ENCODE peak calls at places on chromosome 21, in nine cellular contexts. One of them, this sample, is unnamed.
A peak's percentile ranks its signal among the peaks of the same experiment; 100 is the strongest.

GRCh38 chr21:38272215-38272614 is 15.4 kb downstream of the KCNJ15 start:
- DNase-seq in prostate gland: no peak
- DNase-seq in choroid plexus epithelial cell: no peak
- DNase-seq in tibial artery: no peak
- DNase-seq in heart right ventricle: no peak
- DNase-seq in astrocyte of the spinal cord: no peak
- DNase-seq in breast epithelium: no peak
- DNase-seq in IMR-90: no peak
- DNase-seq in cardiac fibroblast: no peak
- DNase-seq in this sample: no peak

GRCh38 chr21:21000576-21001175 is 2.5 kb downstream of the NCAM2 start:
- DNase-seq in prostate gland: no peak
- DNase-seq in choroid plexus epithelial cell: no peak
- DNase-seq in tibial artery: no peak
- DNase-seq in heart right ventricle: no peak
- DNase-seq in astrocyte of the spinal cord: no peak
- DNase-seq in breast epithelium: no peak
- DNase-seq in IMR-90: no peak
- DNase-seq in cardiac fibroblast: no peak
- DNase-seq in this sample: no peak

GRCh38 chr21:31446206-31446900 is 102.3 kb upstream of the TIAM1 start:
- DNase-seq in prostate gland: no peak
- DNase-seq in choroid plexus epithelial cell: no peak
- DNase-seq in tibial artery: no peak
- DNase-seq in heart right ventricle: no peak
- DNase-seq in astrocyte of the spinal cord: no peak
- DNase-seq in breast epithelium: no peak
- DNase-seq in IMR-90: no peak
- DNase-seq in cardiac fibroblast: no peak
- DNase-seq in this sample: no peak

GRCh38 chr21:38264581-38264980 is 7.8 kb downstream of the KCNJ15 start:
- DNase-seq in prostate gland: no peak
- DNase-seq in choroid plexus epithelial cell: no peak
- DNase-seq in tibial artery: no peak
- DNase-seq in heart right ventricle: no peak
- DNase-seq in astrocyte of the spinal cord: no peak
- DNase-seq in breast epithelium: no peak
- DNase-seq in IMR-90: no peak
- DNase-seq in cardiac fibroblast: no peak
- DNase-seq in this sample: no peak

GRCh38 chr21:32653326-32653901 is 41.2 kb upstream of the CFAP298 start:
- DNase-seq in prostate gland: no peak
- DNase-seq in choroid plexus epithelial cell: peak; percentile 44
- DNase-seq in tibial artery: no peak
- DNase-seq in heart right ventricle: no peak
- DNase-seq in astrocyte of the spinal cord: peak; percentile 8
- DNase-seq in breast epithelium: no peak
- DNase-seq in IMR-90: peak; percentile 10
- DNase-seq in cardiac fibroblast: peak; percentile 42
- DNase-seq in this sample: no peak

GRCh38 chr21:40053007-40053406 is 185.8 kb downstream of the PCP4 start:
- DNase-seq in prostate gland: peak; percentile 74
- DNase-seq in choroid plexus epithelial cell: no peak
- DNase-seq in tibial artery: peak; percentile 77
- DNase-seq in heart right ventricle: peak; percentile 33
- DNase-seq in astrocyte of the spinal cord: peak; percentile 43
- DNase-seq in breast epithelium: no peak
- DNase-seq in IMR-90: no peak
- DNase-seq in cardiac fibroblast: no peak
- DNase-seq in this sample: peak; percentile 50

GRCh38 chr21:38869196-38869595 is 63.5 kb downstream of the ETS2 start:
- DNase-seq in prostate gland: no peak
- DNase-seq in choroid plexus epithelial cell: no peak
- DNase-seq in tibial artery: peak; percentile 48
- DNase-seq in heart right ventricle: no peak
- DNase-seq in astrocyte of the spinal cord: no peak
- DNase-seq in breast epithelium: no peak
- DNase-seq in IMR-90: no peak
- DNase-seq in cardiac fibroblast: no peak
- DNase-seq in this sample: no peak

GRCh38 chr21:44697811-44698734 is 1.1 kb downstream of the KRTAP10-12 start:
- DNase-seq in prostate gland: no peak
- DNase-seq in choroid plexus epithelial cell: peak; percentile 9
- DNase-seq in tibial artery: no peak
- DNase-seq in heart right ventricle: no peak
- DNase-seq in astrocyte of the spinal cord: peak; percentile 5
- DNase-seq in breast epithelium: no peak
- DNase-seq in IMR-90: no peak
- DNase-seq in cardiac fibroblast: no peak
- DNase-seq in this sample: no peak

GRCh38 chr21:39155578-39155977 is 27.7 kb downstream of the PSMG1 start:
- DNase-seq in prostate gland: no peak
- DNase-seq in choroid plexus epithelial cell: no peak
- DNase-seq in tibial artery: no peak
- DNase-seq in heart right ventricle: no peak
- DNase-seq in astrocyte of the spinal cord: no peak
- DNase-seq in breast epithelium: no peak
- DNase-seq in IMR-90: no peak
- DNase-seq in cardiac fibroblast: no peak
- DNase-seq in this sample: no peak

DNA sequence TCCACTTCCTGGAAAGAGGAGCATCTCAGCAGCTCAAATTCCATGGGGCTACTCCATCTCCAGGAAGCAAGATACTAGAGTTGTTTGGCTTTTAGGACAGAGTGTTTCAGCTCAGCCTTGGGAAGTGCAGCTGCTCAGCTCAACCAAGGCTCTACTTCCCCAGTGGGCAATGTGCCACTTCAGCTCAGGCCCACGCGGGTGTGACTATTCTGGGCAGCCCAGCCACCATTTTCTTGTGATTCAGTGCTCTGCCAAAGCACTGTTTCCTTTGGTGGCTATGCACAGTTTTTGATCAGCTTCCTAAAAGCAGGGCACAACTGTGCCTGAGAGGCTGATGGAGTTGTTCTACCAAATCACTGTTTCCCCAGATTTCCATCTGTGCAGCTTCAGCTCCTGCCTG is 1104.9 kb upstream of the TMPRSS15 start:
- DNase-seq in prostate gland: no peak
- DNase-seq in choroid plexus epithelial cell: no peak
- DNase-seq in tibial artery: no peak
- DNase-seq in heart right ventricle: no peak
- DNase-seq in astrocyte of the spinal cord: no peak
- DNase-seq in breast epithelium: no peak
- DNase-seq in IMR-90: no peak
- DNase-seq in cardiac fibroblast: no peak
- DNase-seq in this sample: no peak
- H3K4me3 ChIP-seq in prostate gland: no peak overlapping the region
- H3K4me3 ChIP-seq in choroid plexus epithelial cell: no peak overlapping the region
- H3K4me3 ChIP-seq in tibial artery: no peak overlapping the region
- H3K4me3 ChIP-seq in heart right ventricle: no peak overlapping the region
- H3K4me3 ChIP-seq in astrocyte of the spinal cord: no peak overlapping the region
- H3K4me3 ChIP-seq in breast epithelium: no peak overlapping the region
- H3K4me3 ChIP-seq in IMR-90: no peak overlapping the region
- H3K4me3 ChIP-seq in cardiac fibroblast: no peak overlapping the region
- H3K4me3 ChIP-seq in this sample: no peak overlapping the region

GRCh38 chr21:24840287-24840686 is 767.0 kb downstream of the MRPL39 start:
- DNase-seq in prostate gland: no peak
- DNase-seq in choroid plexus epithelial cell: no peak
- DNase-seq in tibial artery: no peak
- DNase-seq in heart right ventricle: no peak
- DNase-seq in astrocyte of the spinal cord: no peak
- DNase-seq in breast epithelium: no peak
- DNase-seq in IMR-90: no peak
- DNase-seq in cardiac fibroblast: no peak
- DNase-seq in this sample: no peak
- TF ChIP-seq CTCF in prostate gland: no peak
- TF ChIP-seq CTCF in choroid plexus epithelial cell: no peak
- TF ChIP-seq CTCF in tibial artery: no peak
- TF ChIP-seq CTCF in heart right ventricle: no peak
- TF ChIP-seq CTCF in astrocyte of the spinal cord: no peak
- TF ChIP-seq CTCF in breast epithelium: no peak
- TF ChIP-seq CTCF in IMR-90: no peak
- TF ChIP-seq CTCF in cardiac fibroblast: no peak
- TF ChIP-seq CTCF in this sample: no peak

DNA sequence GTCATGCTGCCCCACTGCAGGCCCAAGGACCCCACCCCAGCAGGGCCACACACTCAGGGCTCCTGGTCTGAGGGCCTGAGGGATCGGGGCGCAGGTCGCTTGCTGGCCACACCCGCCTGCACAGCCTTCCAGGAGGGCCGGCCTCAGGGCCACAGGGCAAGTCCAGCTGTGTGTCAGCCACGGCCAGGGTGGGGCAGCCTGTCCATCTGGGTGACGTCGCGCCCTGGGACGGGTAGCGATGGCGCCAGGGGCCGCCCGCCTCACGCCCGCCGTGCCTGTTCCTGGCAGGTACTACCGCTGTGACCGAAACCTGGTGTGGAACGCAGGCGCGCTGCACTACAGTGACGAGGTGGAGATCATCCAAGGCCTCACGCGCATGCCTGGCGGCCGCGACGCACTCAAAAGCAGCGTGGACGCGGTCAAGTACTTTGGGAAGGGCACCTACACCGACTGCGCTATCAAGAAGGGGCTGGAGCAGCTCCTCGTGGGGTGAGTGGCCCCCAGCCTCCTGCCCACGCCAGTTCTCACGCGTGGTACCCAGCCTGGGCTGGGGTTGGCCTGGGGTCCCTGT is 2.5 kb downstream of the COL6A1 start:
- DNase-seq in prostate gland: no peak
- DNase-seq in choroid plexus epithelial cell: no peak
- DNase-seq in tibial artery: peak; percentile 51
- DNase-seq in heart right ventricle: peak; percentile 61
- DNase-seq in astrocyte of the spinal cord: no peak
- DNase-seq in breast epithelium: peak; percentile 50
- DNase-seq in IMR-90: no peak
- DNase-seq in cardiac fibroblast: no peak
- DNase-seq in this sample: peak; percentile 74
- H3K4me3 ChIP-seq in prostate gland: peak overlapping the region; percentile 50
- H3K4me3 ChIP-seq in choroid plexus epithelial cell: peak overlapping the region; percentile 74
- H3K4me3 ChIP-seq in tibial artery: peak overlapping the region; percentile 97
- H3K4me3 ChIP-seq in heart right ventricle: peak overlapping the region; percentile 95
- H3K4me3 ChIP-seq in astrocyte of the spinal cord: peak overlapping the region; percentile 81
- H3K4me3 ChIP-seq in breast epithelium: peak overlapping the region; percentile 97
- H3K4me3 ChIP-seq in IMR-90: peak overlapping the region; percentile 95
- H3K4me3 ChIP-seq in cardiac fibroblast: peak overlapping the region; percentile 87
- H3K4me3 ChIP-seq in this sample: peak overlapping the region; percentile 50

GRCh38 chr21:42652527-42653491 is 612 bp upstream of the PDE9A start:
- DNase-seq in prostate gland: peak; percentile 74
- DNase-seq in choroid plexus epithelial cell: peak; percentile 29
- DNase-seq in tibial artery: peak; percentile 43
- DNase-seq in heart right ventricle: peak; percentile 65
- DNase-seq in astrocyte of the spinal cord: peak; percentile 10
- DNase-seq in breast epithelium: no peak
- DNase-seq in IMR-90: peak; percentile 31
- DNase-seq in cardiac fibroblast: peak; percentile 37
- DNase-seq in this sample: no peak
- TF ChIP-seq CTCF in prostate gland: peak; percentile 82
- TF ChIP-seq CTCF in choroid plexus epithelial cell: peak; percentile 44
- TF ChIP-seq CTCF in tibial artery: peak; percentile 34
- TF ChIP-seq CTCF in heart right ventricle: peak; percentile 31
- TF ChIP-seq CTCF in astrocyte of the spinal cord: peak; percentile 44
- TF ChIP-seq CTCF in breast epithelium: peak; percentile 54
- TF ChIP-seq CTCF in IMR-90: peak; percentile 35
- TF ChIP-seq CTCF in cardiac fibroblast: peak; percentile 38
- TF ChIP-seq CTCF in this sample: peak; percentile 28

GRCh38 chr21:43367296-43367695 is 59.6 kb downstream of the SIK1 start:
- DNase-seq in prostate gland: no peak
- DNase-seq in choroid plexus epithelial cell: no peak
- DNase-seq in tibial artery: no peak
- DNase-seq in heart right ventricle: peak; percentile 22
- DNase-seq in astrocyte of the spinal cord: no peak
- DNase-seq in breast epithelium: no peak
- DNase-seq in IMR-90: no peak
- DNase-seq in cardiac fibroblast: no peak
- DNase-seq in this sample: no peak
- H3K4me3 ChIP-seq in prostate gland: no peak overlapping the region
- H3K4me3 ChIP-seq in choroid plexus epithelial cell: no peak overlapping the region
- H3K4me3 ChIP-seq in tibial artery: no peak overlapping the region
- H3K4me3 ChIP-seq in heart right ventricle: no peak overlapping the region
- H3K4me3 ChIP-seq in astrocyte of the spinal cord: no peak overlapping the region
- H3K4me3 ChIP-seq in breast epithelium: no peak overlapping the region
- H3K4me3 ChIP-seq in IMR-90: no peak overlapping the region
- H3K4me3 ChIP-seq in cardiac fibroblast: no peak overlapping the region
- H3K4me3 ChIP-seq in this sample: no peak overlapping the region

DNA sequence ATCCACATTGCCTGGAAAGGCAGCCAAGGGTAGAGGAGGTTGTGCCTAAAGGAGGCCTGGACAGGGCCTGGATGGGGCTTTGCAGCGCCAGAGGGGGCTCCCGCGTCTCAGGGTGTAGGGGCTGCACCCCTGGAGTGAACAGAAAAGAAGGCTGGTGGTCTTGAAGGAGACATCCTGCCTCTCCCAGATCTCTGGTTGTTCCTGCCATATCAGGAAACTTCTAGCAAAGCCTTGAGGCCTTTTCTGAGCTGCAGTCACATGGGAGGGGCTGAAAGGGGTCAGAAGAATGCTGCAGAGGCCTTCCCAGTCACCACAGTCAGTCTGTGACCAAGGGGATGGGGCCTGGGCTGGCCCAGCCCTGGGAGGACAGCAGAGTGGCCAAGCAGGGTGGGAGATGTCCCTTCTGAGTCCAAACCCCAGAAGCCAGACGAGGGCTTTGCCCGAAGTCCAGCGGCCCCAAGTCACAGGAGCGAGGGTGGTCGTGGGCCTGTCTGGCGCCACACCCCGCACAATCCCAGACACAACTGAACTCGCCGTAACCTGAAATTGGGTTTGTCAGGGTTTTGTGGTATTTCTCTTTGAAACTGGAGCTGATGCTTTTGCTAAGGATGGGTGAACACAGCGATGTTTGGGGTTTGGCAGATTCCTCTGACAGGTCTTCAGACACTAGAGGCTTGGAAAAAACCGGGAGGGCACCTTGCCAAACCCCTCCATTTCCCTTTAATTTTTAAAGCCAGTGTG is 29.6 kb downstream of the SIM2 start:
- DNase-seq in prostate gland: no peak
- DNase-seq in choroid plexus epithelial cell: no peak
- DNase-seq in tibial artery: no peak
- DNase-seq in heart right ventricle: no peak
- DNase-seq in astrocyte of the spinal cord: no peak
- DNase-seq in breast epithelium: peak; percentile 39
- DNase-seq in IMR-90: no peak
- DNase-seq in cardiac fibroblast: no peak
- DNase-seq in this sample: no peak
- TF ChIP-seq CTCF in prostate gland: no peak
- TF ChIP-seq CTCF in choroid plexus epithelial cell: no peak
- TF ChIP-seq CTCF in tibial artery: no peak
- TF ChIP-seq CTCF in heart right ventricle: no peak
- TF ChIP-seq CTCF in astrocyte of the spinal cord: no peak
- TF ChIP-seq CTCF in breast epithelium: no peak
- TF ChIP-seq CTCF in IMR-90: no peak
- TF ChIP-seq CTCF in cardiac fibroblast: no peak
- TF ChIP-seq CTCF in this sample: no peak

GRCh38 chr21:22278366-22278765 is 1280.2 kb downstream of the NCAM2 start:
- DNase-seq in prostate gland: no peak
- DNase-seq in choroid plexus epithelial cell: no peak
- DNase-seq in tibial artery: no peak
- DNase-seq in heart right ventricle: no peak
- DNase-seq in astrocyte of the spinal cord: no peak
- DNase-seq in breast epithelium: no peak
- DNase-seq in IMR-90: no peak
- DNase-seq in cardiac fibroblast: no peak
- DNase-seq in this sample: no peak
- H3K4me3 ChIP-seq in prostate gland: no peak overlapping the region
- H3K4me3 ChIP-seq in choroid plexus epithelial cell: no peak overlapping the region
- H3K4me3 ChIP-seq in tibial artery: no peak overlapping the region
- H3K4me3 ChIP-seq in heart right ventricle: no peak overlapping the region
- H3K4me3 ChIP-seq in astrocyte of the spinal cord: no peak overlapping the region
- H3K4me3 ChIP-seq in breast epithelium: no peak overlapping the region
- H3K4me3 ChIP-seq in IMR-90: no peak overlapping the region
- H3K4me3 ChIP-seq in cardiac fibroblast: no peak overlapping the region
- H3K4me3 ChIP-seq in this sample: no peak overlapping the region

GRCh38 chr21:17045214-17045835 is 467.5 kb upstream of the CXADR start:
- DNase-seq in prostate gland: no peak
- DNase-seq in choroid plexus epithelial cell: peak; percentile 64
- DNase-seq in tibial artery: no peak
- DNase-seq in heart right ventricle: no peak
- DNase-seq in astrocyte of the spinal cord: peak; percentile 45
- DNase-seq in breast epithelium: no peak
- DNase-seq in IMR-90: peak; percentile 15
- DNase-seq in cardiac fibroblast: peak; percentile 56
- DNase-seq in this sample: no peak
- TF ChIP-seq CTCF in prostate gland: peak; percentile 45
- TF ChIP-seq CTCF in choroid plexus epithelial cell: peak; percentile 60
- TF ChIP-seq CTCF in tibial artery: no peak
- TF ChIP-seq CTCF in heart right ventricle: no peak
- TF ChIP-seq CTCF in astrocyte of the spinal cord: peak; percentile 51
- TF ChIP-seq CTCF in breast epithelium: peak; percentile 26
- TF ChIP-seq CTCF in IMR-90: peak; percentile 47
- TF ChIP-seq CTCF in cardiac fibroblast: peak; percentile 43
- TF ChIP-seq CTCF in this sample: peak; percentile 42

This sample was measured in LNCaP clone FGC.